ENCODE peak calls at places on chromosome 5, in nine cellular contexts. S is iris pigment epithelial cell, H is GM04504, Q is NCI-H748 treated with DMSO at 0.1 percent for 48 hours, L is fibroblast of lung, A is IMR-90, O is GM03348, K is tibial nerve, F is HuH-7.5. J is an unnamed sample.

GRCh38 chr5:172509405-172509781 is 55.1 kb upstream of the SH3PXD2B start:
- DNase-seq in H (no peak), K (no peak), L (no peak), F (no peak), A (no peak), S (no peak), O (no peak), Q (no peak), J (no peak)

GRCh38 chr5:167967494-167968180 is 323.8 kb upstream of the WWC1 start:
- DNase-seq in S (no peak), L (peak), F (no peak), O (peak), Q (no peak), K (no peak), H (no peak), A (no peak), J (no peak)

GRCh38 chr5:163041254-163041653 is 396.1 kb upstream of the CCNG1 start:
- DNase-seq in F (no peak), A (no peak), H (no peak), Q (no peak), O (no peak), K (no peak), S (no peak), L (no peak), J (no peak)

GRCh38 chr5:134242146-134242545 is 16.3 kb upstream of the PPP2CA start:
- DNase-seq in Q (no peak), H (no peak), A (peak), L (peak), O (no peak), S (peak), F (no peak), K (no peak), J (peak)

GRCh38 chr5:13704401-13704800 is 240.1 kb downstream of the DNAH5 start:
- DNase-seq in K (no peak), Q (no peak), A (no peak), F (no peak), S (no peak), L (peak), O (no peak), H (no peak), J (no peak)

GRCh38 chr5:62115009-62115408 is 191.0 kb upstream of the KIF2A start:
- DNase-seq in O (no peak), H (no peak), L (peak), F (no peak), A (no peak), K (no peak), S (no peak), Q (no peak), J (no peak)

GRCh38 chr5:54658014-54658413 is 140.5 kb downstream of the SNX18 start:
- DNase-seq in S (peak), F (no peak), H (no peak), Q (no peak), O (no peak), L (peak), A (peak), K (no peak), J (no peak)

GRCh38 chr5:146048994-146049703 is 56.2 kb downstream of the PLAC8L1 start:
- DNase-seq in S (peak), F (peak), A (peak), H (peak), O (peak), Q (peak), L (peak), K (peak), J (peak)

GRCh38 chr5:132802044-132802684 is 10.9 kb upstream of the SOWAHA start:
- DNase-seq in S (no peak), K (no peak), L (no peak), A (no peak), O (no peak), Q (no peak), H (no peak), F (no peak), J (no peak)

GRCh38 chr5:75985077-75985476 is 98.1 kb upstream of the SV2C start:
- DNase-seq in O (no peak), Q (no peak), H (no peak), L (no peak), K (no peak), A (no peak), S (no peak), F (no peak), J (no peak)

GRCh38 chr5:10323588-10324488 is 16.1 kb upstream of the CMBL start:
- DNase-seq in A (peak), L (peak), K (no peak), S (no peak), F (no peak), H (no peak), O (peak), Q (no peak), J (peak)

J was measured in SHP77 treated with DMSO at 0.1 percent for 48 hours.